ENCODE peak calls at places on chromosomes 16 and 17, in seven cellular contexts. D, Z, B, E, L, V and O are unnamed samples.

GRCh38 chr16:79659352-79659751 is 58.8 kb upstream of the MAF start:
- DNase-seq in D (no peak), Z (no peak), B (no peak), E (no peak), L (no peak), V (no peak), O (no peak)

GRCh38 chr17:38706625-38707298 is 1.7 kb downstream of the MLLT6 start:
- DNase-seq in D (no peak), Z (peak), B (no peak), E (no peak), L (no peak), V (no peak), O (no peak)

GRCh38 chr16:71865173-71865863 is 18.7 kb downstream of the ZNF821 start:
- DNase-seq in D (no peak), Z (no peak), B (no peak), E (no peak), L (no peak), V (no peak), O (no peak)

GRCh38 chr16:67537270-67537635 is 8.6 kb downstream of the RIPOR1 start:
- DNase-seq in D (peak), Z (no peak), B (no peak), E (no peak), L (no peak), V (peak), O (no peak)

GRCh38 chr17:50440172-50440837 is 14.3 kb downstream of the ACSF2 start:
- DNase-seq in D (no peak), Z (no peak), B (no peak), E (no peak), L (no peak), V (no peak), O (no peak)

GRCh38 chr17:29007456-29008455 is 1.9 kb upstream of the SEZ6 start:
- DNase-seq in D (no peak), Z (no peak), B (no peak), E (peak), L (no peak), V (no peak), O (peak)

GRCh38 chr17:59668816-59669215 is 38.4 kb downstream of the PTRH2 start:
- DNase-seq in D (peak), Z (no peak), B (peak), E (no peak), L (no peak), V (no peak), O (no peak)

GRCh38 chr17:40658396-40658795 is 6.6 kb downstream of the KRT222 start:
- DNase-seq in D (no peak), Z (no peak), B (no peak), E (no peak), L (no peak), V (no peak), O (no peak)

GRCh38 chr17:44279586-44280344 is 11.8 kb upstream of the SLC4A1 start:
- DNase-seq in D (peak), Z (peak), B (peak), E (no peak), L (no peak), V (peak), O (peak)

DNA sequence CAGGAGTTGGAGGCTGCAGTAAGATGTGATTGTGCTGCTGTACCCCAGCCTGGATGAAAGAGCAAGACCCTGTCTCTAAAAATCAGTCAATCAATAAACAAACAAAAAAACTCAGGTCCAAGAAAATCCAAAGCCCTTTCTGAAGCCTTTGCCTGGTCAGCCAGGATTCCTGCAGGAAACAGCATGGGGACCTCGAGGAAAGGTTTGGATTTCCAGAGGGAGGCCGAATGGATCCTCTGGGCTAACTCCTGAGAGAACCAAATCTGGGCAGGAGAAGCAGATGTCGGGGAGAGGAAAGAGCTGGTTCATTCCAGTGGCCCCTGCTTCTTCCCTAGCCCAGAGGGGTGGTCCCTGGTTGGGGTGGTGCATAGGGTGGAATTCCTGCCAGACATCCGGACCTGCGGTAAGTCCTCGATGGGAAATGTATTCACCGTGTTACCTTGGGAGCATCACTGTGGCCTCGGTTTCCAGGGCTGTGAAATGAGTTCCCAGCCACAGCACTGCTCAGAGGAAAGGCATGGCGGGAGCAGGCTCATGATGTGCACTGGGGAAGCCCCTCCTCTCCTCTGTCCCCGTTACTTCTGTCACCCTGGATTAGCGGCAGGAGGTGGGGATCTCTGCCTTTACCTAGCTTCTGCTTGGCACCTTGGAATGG is 75.1 kb downstream of the CYLD start:
- DNase-seq in D (no peak), Z (no peak), B (no peak), E (no peak), L (no peak), V (no peak), O (no peak)
- H3K27ac ChIP-seq in D (no peak), Z (no peak), B (no peak), E (no peak), L (no peak), V (no peak), O (no peak)

DNA sequence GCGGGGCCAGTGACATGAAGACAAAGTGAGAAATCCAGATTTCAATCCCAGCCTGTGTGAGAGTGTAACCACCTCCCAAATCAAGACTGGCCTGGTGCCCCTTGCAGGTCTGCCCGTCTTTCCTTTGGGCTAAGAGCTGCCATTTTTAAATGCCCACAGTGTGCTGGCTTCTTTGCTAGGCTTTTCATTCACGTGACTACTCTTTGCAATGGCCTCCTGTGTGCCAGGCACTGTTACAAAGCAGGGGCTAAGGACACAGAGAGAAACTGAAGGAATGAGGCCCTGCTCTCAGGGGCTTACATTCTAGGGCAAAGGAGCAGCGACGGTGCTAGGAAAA is 269 bp upstream of the ZSCAN10 start:
- DNase-seq in D (no peak), Z (no peak), B (no peak), E (no peak), L (no peak), V (no peak), O (no peak)
- H3K4me3 ChIP-seq in D (no peak), Z (no peak), B (no peak), E (no peak), L (no peak), V (no peak), O (no peak)

GRCh38 chr17:15963670-15964110 is 18.8 kb downstream of the ADORA2B start:
- DNase-seq in D (peak), Z (no peak), B (no peak), E (no peak), L (no peak), V (no peak), O (peak)

GRCh38 chr17:15966879-15967248 is 21.9 kb downstream of the ADORA2B start:
- DNase-seq in D (no peak), Z (no peak), B (no peak), E (no peak), L (no peak), V (no peak), O (peak)

GRCh38 chr17:15965510-15965909 is 20.6 kb downstream of the ADORA2B start:
- DNase-seq in D (no peak), Z (no peak), B (no peak), E (no peak), L (no peak), V (no peak), O (peak)

GRCh38 chr17:15967706-15968399 is 22.9 kb downstream of the ADORA2B start:
- DNase-seq in D (no peak), Z (no peak), B (no peak), E (no peak), L (no peak), V (no peak), O (no peak)

DNA sequence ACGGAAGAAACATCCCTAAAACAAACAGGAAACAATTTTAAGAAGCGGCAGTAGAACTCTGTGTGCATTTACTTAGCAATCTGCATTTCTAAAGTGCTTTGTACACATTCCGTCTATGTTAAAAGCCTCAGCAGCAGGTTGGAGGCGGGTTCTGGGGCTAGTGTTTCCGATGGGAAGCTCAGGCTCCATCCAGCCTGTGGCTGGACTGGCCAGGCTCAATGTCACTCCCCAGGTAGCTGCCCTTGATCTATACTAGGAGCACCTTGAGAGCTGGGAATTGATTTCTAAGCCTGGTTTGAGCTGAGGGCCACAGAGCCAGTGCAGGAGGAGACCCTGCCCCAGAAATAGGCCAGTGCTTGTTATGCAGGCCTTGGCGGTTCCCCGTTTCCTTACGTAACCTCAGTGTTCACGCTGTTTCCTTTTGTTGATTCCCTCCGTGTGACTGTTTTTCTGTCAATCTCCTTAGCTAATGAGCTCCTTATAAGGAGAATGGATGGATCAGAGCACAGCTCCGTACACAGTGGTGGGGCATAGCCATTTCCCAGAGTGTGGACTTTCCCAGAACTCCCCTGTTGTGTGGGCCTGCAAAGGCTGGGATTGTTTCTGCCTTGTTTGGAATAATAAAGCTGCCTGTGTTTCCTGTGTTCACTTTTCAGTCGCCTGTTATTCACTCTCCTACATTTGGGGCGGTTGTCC is 21.4 kb downstream of the ADORA2B start:
- DNase-seq in D (peak), Z (no peak), B (no peak), E (no peak), L (no peak), V (no peak), O (peak)
- H3K27ac ChIP-seq in D (peak), Z (no peak), B (peak), E (peak), L (peak), V (peak), O (peak)

DNA sequence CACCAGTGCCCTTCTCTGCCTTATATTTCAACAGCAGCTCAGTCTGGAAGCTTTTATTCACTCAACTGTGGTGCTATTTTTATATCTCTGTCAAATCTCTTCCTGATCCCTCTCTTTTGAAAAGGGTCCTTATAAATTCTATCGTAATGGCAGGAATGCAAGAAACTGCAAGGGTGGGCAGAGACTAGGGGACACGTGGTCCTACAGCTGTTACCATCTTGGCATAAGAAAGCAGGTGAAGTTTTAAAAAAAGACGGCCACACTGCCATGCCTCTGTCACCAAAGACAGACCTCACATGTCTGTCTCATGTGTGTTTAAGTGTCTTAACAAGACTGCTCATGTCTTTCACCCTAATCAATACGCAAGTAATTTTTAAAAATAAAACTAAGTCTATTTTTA is 368.4 kb upstream of the CDH11 start:
- DNase-seq in D (no peak), Z (no peak), B (no peak), E (no peak), L (no peak), V (no peak), O (peak)
- H3K4me3 ChIP-seq in D (no peak), Z (no peak), B (no peak), E (no peak), L (no peak), V (no peak), O (no peak)

GRCh38 chr17:55496094-55496881 is 15.0 kb downstream of the SMIM36 start:
- DNase-seq in D (no peak), Z (no peak), B (peak), E (peak), L (no peak), V (no peak), O (no peak)
- H3K27ac ChIP-seq in D (no peak), Z (no peak), B (no peak), E (peak), L (no peak), V (no peak), O (no peak)

GRCh38 chr17:49223517-49224197 is 6.9 kb downstream of the PHOSPHO1 start:
- DNase-seq in D (no peak), Z (peak), B (no peak), E (peak), L (peak), V (peak), O (peak)

GRCh38 chr17:49223168-49223516 is 7.4 kb downstream of the PHOSPHO1 start:
- DNase-seq in D (no peak), Z (no peak), B (no peak), E (no peak), L (no peak), V (no peak), O (no peak)

GRCh38 chr17:49225554-49226236 is 4.9 kb downstream of the PHOSPHO1 start:
- DNase-seq in D (no peak), Z (no peak), B (no peak), E (no peak), L (no peak), V (no peak), O (no peak)

GRCh38 chr17:49224198-49224996 is 6.2 kb downstream of the PHOSPHO1 start:
- DNase-seq in D (no peak), Z (peak), B (no peak), E (no peak), L (no peak), V (peak), O (no peak)

DNA sequence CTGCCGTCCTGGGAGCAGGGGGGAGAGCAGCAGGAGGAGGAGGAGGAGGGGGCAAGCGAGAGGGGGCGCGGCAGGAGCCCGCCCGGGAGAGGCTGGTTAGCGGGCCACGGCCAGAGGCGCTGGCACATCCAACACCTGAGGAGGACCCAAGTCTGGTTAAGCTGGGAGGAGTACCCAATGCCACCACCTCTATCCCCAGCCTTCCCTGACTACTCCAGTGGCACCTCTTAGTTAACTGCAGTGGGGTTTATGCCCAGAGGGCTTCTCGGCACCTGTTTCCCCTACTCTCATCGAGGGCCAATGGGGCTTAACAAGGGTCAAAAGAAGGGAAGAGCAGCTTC is 5.6 kb downstream of the PHOSPHO1 start:
- DNase-seq in D (no peak), Z (no peak), B (no peak), E (no peak), L (no peak), V (no peak), O (no peak)
- H3K4me3 ChIP-seq in D (no peak), Z (no peak), B (no peak), E (no peak), L (no peak), V (no peak), O (no peak)

DNA sequence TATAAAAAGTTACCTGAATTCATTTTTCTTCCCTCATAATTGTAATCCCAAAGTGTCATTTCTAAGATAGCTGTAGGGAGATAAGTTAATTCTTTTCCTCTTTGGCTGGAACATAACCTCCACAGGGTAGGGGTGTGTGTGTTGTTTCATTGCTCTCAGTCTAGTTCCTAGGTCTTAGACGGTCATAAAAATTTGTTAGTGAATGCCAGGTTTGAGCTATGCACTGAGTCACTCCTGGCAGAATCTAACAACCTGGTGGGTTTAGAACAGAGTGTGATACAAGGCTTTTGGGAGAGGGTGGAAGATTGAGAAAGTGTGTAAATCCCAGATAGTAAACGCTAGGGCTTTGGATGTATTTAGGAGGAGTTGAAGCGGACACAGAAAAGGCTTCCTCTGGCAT is 894 bp upstream of the PHKG2 start:
- DNase-seq in D (no peak), Z (no peak), B (no peak), E (no peak), L (no peak), V (no peak), O (no peak)
- H3K27ac ChIP-seq in D (peak), Z (peak), B (peak), E (peak), L (peak), V (peak), O (peak)